ENCODE peak calls at places on chromosomes 5 and 9, in ten cellular contexts. One of them, this sample, is unnamed.

GRCh38 chr5:75037106-75037505 is 15.3 kb downstream of the GCNT4 start:
- DNase-seq in substantia nigra: no peak
- DNase-seq in AG04450: peak; percentile 51
- DNase-seq in small intestine: peak; percentile 35
- DNase-seq in iPS-NIHi11: peak; percentile 61
- DNase-seq in EL: peak; percentile 83
- DNase-seq in glomerular endothelial cell: no peak
- DNase-seq in RWPE2: peak; percentile 92
- DNase-seq in activated CD8-positive, alpha-beta memory T cell treated with anti-CD3 and anti-CD28 coated beads, Interleukin-2, amount 10 ng/mL, durations not matched to agents 7 days and 5 days: no peak
- DNase-seq in stimulated activated CD4-positive, alpha-beta T cell treated with anti-CD3 and anti-CD28 coated beads, Interleukin-12 subunit alpha, Interleukin-12 subunit beta, amount 100 ng/mL, for 4 hours: peak; percentile 17
- DNase-seq in this sample: no peak

GRCh38 chr5:107864793-107865192 is 194.1 kb upstream of the EFNA5 start:
- DNase-seq in substantia nigra: no peak
- DNase-seq in AG04450: peak; percentile 27
- DNase-seq in small intestine: no peak
- DNase-seq in iPS-NIHi11: no peak
- DNase-seq in EL: no peak
- DNase-seq in glomerular endothelial cell: no peak
- DNase-seq in RWPE2: no peak
- DNase-seq in activated CD8-positive, alpha-beta memory T cell treated with anti-CD3 and anti-CD28 coated beads, Interleukin-2, amount 10 ng/mL, durations not matched to agents 7 days and 5 days: no peak
- DNase-seq in stimulated activated CD4-positive, alpha-beta T cell treated with anti-CD3 and anti-CD28 coated beads, Interleukin-12 subunit alpha, Interleukin-12 subunit beta, amount 100 ng/mL, for 4 hours: no peak
- DNase-seq in this sample: no peak

GRCh38 chr5:56070795-56071539 is 76.2 kb upstream of the IL6ST start:
- DNase-seq in substantia nigra: no peak
- DNase-seq in AG04450: no peak
- DNase-seq in small intestine: no peak
- DNase-seq in iPS-NIHi11: no peak
- DNase-seq in EL: no peak
- DNase-seq in glomerular endothelial cell: no peak
- DNase-seq in RWPE2: no peak
- DNase-seq in activated CD8-positive, alpha-beta memory T cell treated with anti-CD3 and anti-CD28 coated beads, Interleukin-2, amount 10 ng/mL, durations not matched to agents 7 days and 5 days: no peak
- DNase-seq in stimulated activated CD4-positive, alpha-beta T cell treated with anti-CD3 and anti-CD28 coated beads, Interleukin-12 subunit alpha, Interleukin-12 subunit beta, amount 100 ng/mL, for 4 hours: no peak
- DNase-seq in this sample: no peak

GRCh38 chr5:172911628-172911880 is 47.7 kb upstream of the RPL26L1 start:
- DNase-seq in substantia nigra: no peak
- DNase-seq in AG04450: no peak
- DNase-seq in small intestine: no peak
- DNase-seq in iPS-NIHi11: no peak
- DNase-seq in EL: no peak
- DNase-seq in glomerular endothelial cell: no peak
- DNase-seq in RWPE2: no peak
- DNase-seq in activated CD8-positive, alpha-beta memory T cell treated with anti-CD3 and anti-CD28 coated beads, Interleukin-2, amount 10 ng/mL, durations not matched to agents 7 days and 5 days: no peak
- DNase-seq in stimulated activated CD4-positive, alpha-beta T cell treated with anti-CD3 and anti-CD28 coated beads, Interleukin-12 subunit alpha, Interleukin-12 subunit beta, amount 100 ng/mL, for 4 hours: no peak
- DNase-seq in this sample: no peak

GRCh38 chr9:136901516-136902258 is 15.4 kb downstream of the TRAF2 start:
- DNase-seq in substantia nigra: no peak
- DNase-seq in AG04450: no peak
- DNase-seq in small intestine: peak; percentile 80
- DNase-seq in iPS-NIHi11: no peak
- DNase-seq in EL: peak; percentile 63
- DNase-seq in glomerular endothelial cell: no peak
- DNase-seq in RWPE2: peak; percentile 69
- DNase-seq in activated CD8-positive, alpha-beta memory T cell treated with anti-CD3 and anti-CD28 coated beads, Interleukin-2, amount 10 ng/mL, durations not matched to agents 7 days and 5 days: peak; percentile 88
- DNase-seq in stimulated activated CD4-positive, alpha-beta T cell treated with anti-CD3 and anti-CD28 coated beads, Interleukin-12 subunit alpha, Interleukin-12 subunit beta, amount 100 ng/mL, for 4 hours: peak; percentile 70
- DNase-seq in this sample: no peak

GRCh38 chr5:62206150-62206829 is 99.7 kb upstream of the KIF2A start:
- DNase-seq in substantia nigra: peak; percentile 4
- DNase-seq in AG04450: no peak
- DNase-seq in small intestine: no peak
- DNase-seq in iPS-NIHi11: peak; percentile 61
- DNase-seq in EL: peak; percentile 25
- DNase-seq in glomerular endothelial cell: no peak
- DNase-seq in RWPE2: no peak
- DNase-seq in activated CD8-positive, alpha-beta memory T cell treated with anti-CD3 and anti-CD28 coated beads, Interleukin-2, amount 10 ng/mL, durations not matched to agents 7 days and 5 days: no peak
- DNase-seq in stimulated activated CD4-positive, alpha-beta T cell treated with anti-CD3 and anti-CD28 coated beads, Interleukin-12 subunit alpha, Interleukin-12 subunit beta, amount 100 ng/mL, for 4 hours: no peak
- DNase-seq in this sample: no peak

GRCh38 chr9:83501552-83501951 is 36.6 kb downstream of the FRMD3 start:
- DNase-seq in substantia nigra: no peak
- DNase-seq in AG04450: no peak
- DNase-seq in small intestine: no peak
- DNase-seq in iPS-NIHi11: no peak
- DNase-seq in EL: no peak
- DNase-seq in glomerular endothelial cell: no peak
- DNase-seq in RWPE2: no peak
- DNase-seq in activated CD8-positive, alpha-beta memory T cell treated with anti-CD3 and anti-CD28 coated beads, Interleukin-2, amount 10 ng/mL, durations not matched to agents 7 days and 5 days: no peak
- DNase-seq in stimulated activated CD4-positive, alpha-beta T cell treated with anti-CD3 and anti-CD28 coated beads, Interleukin-12 subunit alpha, Interleukin-12 subunit beta, amount 100 ng/mL, for 4 hours: no peak
- DNase-seq in this sample: no peak

GRCh38 chr5:23234153-23234729 is 273.2 kb upstream of the PRDM9 start:
- DNase-seq in substantia nigra: no peak
- DNase-seq in AG04450: no peak
- DNase-seq in small intestine: no peak
- DNase-seq in iPS-NIHi11: peak; percentile 29
- DNase-seq in EL: no peak
- DNase-seq in glomerular endothelial cell: no peak
- DNase-seq in RWPE2: no peak
- DNase-seq in activated CD8-positive, alpha-beta memory T cell treated with anti-CD3 and anti-CD28 coated beads, Interleukin-2, amount 10 ng/mL, durations not matched to agents 7 days and 5 days: no peak
- DNase-seq in stimulated activated CD4-positive, alpha-beta T cell treated with anti-CD3 and anti-CD28 coated beads, Interleukin-12 subunit alpha, Interleukin-12 subunit beta, amount 100 ng/mL, for 4 hours: no peak
- DNase-seq in this sample: no peak

GRCh38 chr9:135223831-135224230 is 136.4 kb downstream of the OLFM1 start:
- DNase-seq in substantia nigra: no peak
- DNase-seq in AG04450: no peak
- DNase-seq in small intestine: no peak
- DNase-seq in iPS-NIHi11: no peak
- DNase-seq in EL: no peak
- DNase-seq in glomerular endothelial cell: no peak
- DNase-seq in RWPE2: peak; percentile 36
- DNase-seq in activated CD8-positive, alpha-beta memory T cell treated with anti-CD3 and anti-CD28 coated beads, Interleukin-2, amount 10 ng/mL, durations not matched to agents 7 days and 5 days: no peak
- DNase-seq in stimulated activated CD4-positive, alpha-beta T cell treated with anti-CD3 and anti-CD28 coated beads, Interleukin-12 subunit alpha, Interleukin-12 subunit beta, amount 100 ng/mL, for 4 hours: no peak
- DNase-seq in this sample: no peak

GRCh38 chr9:105413486-105414068 is 34.3 kb upstream of the FSD1L start:
- DNase-seq in substantia nigra: no peak
- DNase-seq in AG04450: no peak
- DNase-seq in small intestine: peak; percentile 56
- DNase-seq in iPS-NIHi11: peak; percentile 43
- DNase-seq in EL: peak; percentile 47
- DNase-seq in glomerular endothelial cell: no peak
- DNase-seq in RWPE2: no peak
- DNase-seq in activated CD8-positive, alpha-beta memory T cell treated with anti-CD3 and anti-CD28 coated beads, Interleukin-2, amount 10 ng/mL, durations not matched to agents 7 days and 5 days: no peak
- DNase-seq in stimulated activated CD4-positive, alpha-beta T cell treated with anti-CD3 and anti-CD28 coated beads, Interleukin-12 subunit alpha, Interleukin-12 subunit beta, amount 100 ng/mL, for 4 hours: no peak
- DNase-seq in this sample: no peak

GRCh38 chr5:76641514-76642120 is 18.4 kb upstream of the F2RL2 start:
- DNase-seq in substantia nigra: no peak
- DNase-seq in AG04450: peak; percentile 55
- DNase-seq in small intestine: peak; percentile 65
- DNase-seq in iPS-NIHi11: peak; percentile 69
- DNase-seq in EL: peak; percentile 75
- DNase-seq in glomerular endothelial cell: peak; percentile 81
- DNase-seq in RWPE2: no peak
- DNase-seq in activated CD8-positive, alpha-beta memory T cell treated with anti-CD3 and anti-CD28 coated beads, Interleukin-2, amount 10 ng/mL, durations not matched to agents 7 days and 5 days: peak; percentile 77
- DNase-seq in stimulated activated CD4-positive, alpha-beta T cell treated with anti-CD3 and anti-CD28 coated beads, Interleukin-12 subunit alpha, Interleukin-12 subunit beta, amount 100 ng/mL, for 4 hours: peak; percentile 54
- DNase-seq in this sample: no peak

GRCh38 chr5:149271195-149271716 is 403 bp upstream of the AFAP1L1 start:
- DNase-seq in substantia nigra: no peak
- DNase-seq in AG04450: no peak
- DNase-seq in small intestine: no peak
- DNase-seq in iPS-NIHi11: no peak
- DNase-seq in EL: peak; percentile 35
- DNase-seq in glomerular endothelial cell: no peak
- DNase-seq in RWPE2: no peak
- DNase-seq in activated CD8-positive, alpha-beta memory T cell treated with anti-CD3 and anti-CD28 coated beads, Interleukin-2, amount 10 ng/mL, durations not matched to agents 7 days and 5 days: no peak
- DNase-seq in stimulated activated CD4-positive, alpha-beta T cell treated with anti-CD3 and anti-CD28 coated beads, Interleukin-12 subunit alpha, Interleukin-12 subunit beta, amount 100 ng/mL, for 4 hours: no peak
- DNase-seq in this sample: no peak

GRCh38 chr5:90289837-90290236 is 119.7 kb downstream of the CETN3 start:
- DNase-seq in substantia nigra: no peak
- DNase-seq in AG04450: no peak
- DNase-seq in small intestine: no peak
- DNase-seq in iPS-NIHi11: no peak
- DNase-seq in EL: no peak
- DNase-seq in glomerular endothelial cell: no peak
- DNase-seq in RWPE2: no peak
- DNase-seq in activated CD8-positive, alpha-beta memory T cell treated with anti-CD3 and anti-CD28 coated beads, Interleukin-2, amount 10 ng/mL, durations not matched to agents 7 days and 5 days: no peak
- DNase-seq in stimulated activated CD4-positive, alpha-beta T cell treated with anti-CD3 and anti-CD28 coated beads, Interleukin-12 subunit alpha, Interleukin-12 subunit beta, amount 100 ng/mL, for 4 hours: no peak
- DNase-seq in this sample: no peak

GRCh38 chr5:57576317-57576716 is 93.7 kb upstream of the ACTBL2 start:
- DNase-seq in substantia nigra: no peak
- DNase-seq in AG04450: no peak
- DNase-seq in small intestine: no peak
- DNase-seq in iPS-NIHi11: no peak
- DNase-seq in EL: no peak
- DNase-seq in glomerular endothelial cell: no peak
- DNase-seq in RWPE2: no peak
- DNase-seq in activated CD8-positive, alpha-beta memory T cell treated with anti-CD3 and anti-CD28 coated beads, Interleukin-2, amount 10 ng/mL, durations not matched to agents 7 days and 5 days: no peak
- DNase-seq in stimulated activated CD4-positive, alpha-beta T cell treated with anti-CD3 and anti-CD28 coated beads, Interleukin-12 subunit alpha, Interleukin-12 subunit beta, amount 100 ng/mL, for 4 hours: no peak
- DNase-seq in this sample: no peak

GRCh38 chr9:4269872-4270271 is 30.0 kb downstream of the GLIS3 start:
- DNase-seq in substantia nigra: no peak
- DNase-seq in AG04450: no peak
- DNase-seq in small intestine: no peak
- DNase-seq in iPS-NIHi11: no peak
- DNase-seq in EL: no peak
- DNase-seq in glomerular endothelial cell: no peak
- DNase-seq in RWPE2: no peak
- DNase-seq in activated CD8-positive, alpha-beta memory T cell treated with anti-CD3 and anti-CD28 coated beads, Interleukin-2, amount 10 ng/mL, durations not matched to agents 7 days and 5 days: no peak
- DNase-seq in stimulated activated CD4-positive, alpha-beta T cell treated with anti-CD3 and anti-CD28 coated beads, Interleukin-12 subunit alpha, Interleukin-12 subunit beta, amount 100 ng/mL, for 4 hours: no peak
- DNase-seq in this sample: no peak

GRCh38 chr9:32136700-32137339 is 247.6 kb upstream of the ACO1 start:
- DNase-seq in substantia nigra: no peak
- DNase-seq in AG04450: no peak
- DNase-seq in small intestine: no peak
- DNase-seq in iPS-NIHi11: peak; percentile 23
- DNase-seq in EL: no peak
- DNase-seq in glomerular endothelial cell: no peak
- DNase-seq in RWPE2: no peak
- DNase-seq in activated CD8-positive, alpha-beta memory T cell treated with anti-CD3 and anti-CD28 coated beads, Interleukin-2, amount 10 ng/mL, durations not matched to agents 7 days and 5 days: no peak
- DNase-seq in stimulated activated CD4-positive, alpha-beta T cell treated with anti-CD3 and anti-CD28 coated beads, Interleukin-12 subunit alpha, Interleukin-12 subunit beta, amount 100 ng/mL, for 4 hours: no peak
- DNase-seq in this sample: no peak

GRCh38 chr5:6705959-6706358 is 7.3 kb upstream of the TENT4A start:
- DNase-seq in substantia nigra: no peak
- DNase-seq in AG04450: no peak
- DNase-seq in small intestine: no peak
- DNase-seq in iPS-NIHi11: no peak
- DNase-seq in EL: no peak
- DNase-seq in glomerular endothelial cell: no peak
- DNase-seq in RWPE2: no peak
- DNase-seq in activated CD8-positive, alpha-beta memory T cell treated with anti-CD3 and anti-CD28 coated beads, Interleukin-2, amount 10 ng/mL, durations not matched to agents 7 days and 5 days: no peak
- DNase-seq in stimulated activated CD4-positive, alpha-beta T cell treated with anti-CD3 and anti-CD28 coated beads, Interleukin-12 subunit alpha, Interleukin-12 subunit beta, amount 100 ng/mL, for 4 hours: no peak
- DNase-seq in this sample: peak; percentile 64

GRCh38 chr9:137355445-137356365 is 53.6 kb upstream of the NRARP start:
- DNase-seq in substantia nigra: no peak
- DNase-seq in AG04450: no peak
- DNase-seq in small intestine: no peak
- DNase-seq in iPS-NIHi11: no peak
- DNase-seq in EL: no peak
- DNase-seq in glomerular endothelial cell: no peak
- DNase-seq in RWPE2: no peak
- DNase-seq in activated CD8-positive, alpha-beta memory T cell treated with anti-CD3 and anti-CD28 coated beads, Interleukin-2, amount 10 ng/mL, durations not matched to agents 7 days and 5 days: no peak
- DNase-seq in stimulated activated CD4-positive, alpha-beta T cell treated with anti-CD3 and anti-CD28 coated beads, Interleukin-12 subunit alpha, Interleukin-12 subunit beta, amount 100 ng/mL, for 4 hours: no peak
- DNase-seq in this sample: no peak

GRCh38 chr5:115402822-115403577 is 106.5 kb upstream of the CCDC112 start:
- DNase-seq in substantia nigra: no peak
- DNase-seq in AG04450: no peak
- DNase-seq in small intestine: no peak
- DNase-seq in iPS-NIHi11: no peak
- DNase-seq in EL: peak; percentile 72
- DNase-seq in glomerular endothelial cell: no peak
- DNase-seq in RWPE2: no peak
- DNase-seq in activated CD8-positive, alpha-beta memory T cell treated with anti-CD3 and anti-CD28 coated beads, Interleukin-2, amount 10 ng/mL, durations not matched to agents 7 days and 5 days: no peak
- DNase-seq in stimulated activated CD4-positive, alpha-beta T cell treated with anti-CD3 and anti-CD28 coated beads, Interleukin-12 subunit alpha, Interleukin-12 subunit beta, amount 100 ng/mL, for 4 hours: no peak
- DNase-seq in this sample: no peak

GRCh38 chr9:96020822-96021615 is 145.5 kb downstream of the ERCC6L2 start:
- DNase-seq in substantia nigra: no peak
- DNase-seq in AG04450: no peak
- DNase-seq in small intestine: peak; percentile 26
- DNase-seq in iPS-NIHi11: peak; percentile 70
- DNase-seq in EL: peak; percentile 29
- DNase-seq in glomerular endothelial cell: no peak
- DNase-seq in RWPE2: no peak
- DNase-seq in activated CD8-positive, alpha-beta memory T cell treated with anti-CD3 and anti-CD28 coated beads, Interleukin-2, amount 10 ng/mL, durations not matched to agents 7 days and 5 days: peak; percentile 71
- DNase-seq in stimulated activated CD4-positive, alpha-beta T cell treated with anti-CD3 and anti-CD28 coated beads, Interleukin-12 subunit alpha, Interleukin-12 subunit beta, amount 100 ng/mL, for 4 hours: peak; percentile 58
- DNase-seq in this sample: no peak

GRCh38 chr9:98880311-98881015 is 63.2 kb upstream of the COL15A1 start:
- DNase-seq in substantia nigra: no peak
- DNase-seq in AG04450: no peak
- DNase-seq in small intestine: peak; percentile 17
- DNase-seq in iPS-NIHi11: no peak
- DNase-seq in EL: no peak
- DNase-seq in glomerular endothelial cell: no peak
- DNase-seq in RWPE2: no peak
- DNase-seq in activated CD8-positive, alpha-beta memory T cell treated with anti-CD3 and anti-CD28 coated beads, Interleukin-2, amount 10 ng/mL, durations not matched to agents 7 days and 5 days: no peak
- DNase-seq in stimulated activated CD4-positive, alpha-beta T cell treated with anti-CD3 and anti-CD28 coated beads, Interleukin-12 subunit alpha, Interleukin-12 subunit beta, amount 100 ng/mL, for 4 hours: no peak
- DNase-seq in this sample: no peak

GRCh38 chr9:86322973-86323644 is 31.1 kb downstream of the TUT7 start:
- DNase-seq in substantia nigra: no peak
- DNase-seq in AG04450: peak; percentile 16
- DNase-seq in small intestine: no peak
- DNase-seq in iPS-NIHi11: no peak
- DNase-seq in EL: peak; percentile 88
- DNase-seq in glomerular endothelial cell: no peak
- DNase-seq in RWPE2: no peak
- DNase-seq in activated CD8-positive, alpha-beta memory T cell treated with anti-CD3 and anti-CD28 coated beads, Interleukin-2, amount 10 ng/mL, durations not matched to agents 7 days and 5 days: no peak
- DNase-seq in stimulated activated CD4-positive, alpha-beta T cell treated with anti-CD3 and anti-CD28 coated beads, Interleukin-12 subunit alpha, Interleukin-12 subunit beta, amount 100 ng/mL, for 4 hours: no peak
- DNase-seq in this sample: no peak

GRCh38 chr5:79456449-79456848 is 57.5 kb downstream of the HOMER1 start:
- DNase-seq in substantia nigra: no peak
- DNase-seq in AG04450: no peak
- DNase-seq in small intestine: no peak
- DNase-seq in iPS-NIHi11: no peak
- DNase-seq in EL: no peak
- DNase-seq in glomerular endothelial cell: no peak
- DNase-seq in RWPE2: no peak
- DNase-seq in activated CD8-positive, alpha-beta memory T cell treated with anti-CD3 and anti-CD28 coated beads, Interleukin-2, amount 10 ng/mL, durations not matched to agents 7 days and 5 days: no peak
- DNase-seq in stimulated activated CD4-positive, alpha-beta T cell treated with anti-CD3 and anti-CD28 coated beads, Interleukin-12 subunit alpha, Interleukin-12 subunit beta, amount 100 ng/mL, for 4 hours: no peak
- DNase-seq in this sample: no peak

GRCh38 chr9:105751761-105752160 is 57.4 kb downstream of the TMEM38B start:
- DNase-seq in substantia nigra: no peak
- DNase-seq in AG04450: no peak
- DNase-seq in small intestine: no peak
- DNase-seq in iPS-NIHi11: no peak
- DNase-seq in EL: no peak
- DNase-seq in glomerular endothelial cell: no peak
- DNase-seq in RWPE2: no peak
- DNase-seq in activated CD8-positive, alpha-beta memory T cell treated with anti-CD3 and anti-CD28 coated beads, Interleukin-2, amount 10 ng/mL, durations not matched to agents 7 days and 5 days: no peak
- DNase-seq in stimulated activated CD4-positive, alpha-beta T cell treated with anti-CD3 and anti-CD28 coated beads, Interleukin-12 subunit alpha, Interleukin-12 subunit beta, amount 100 ng/mL, for 4 hours: no peak
- DNase-seq in this sample: no peak

GRCh38 chr5:74342948-74343682 is 297.4 kb downstream of the ENC1 start:
- DNase-seq in substantia nigra: no peak
- DNase-seq in AG04450: no peak
- DNase-seq in small intestine: no peak
- DNase-seq in iPS-NIHi11: no peak
- DNase-seq in EL: no peak
- DNase-seq in glomerular endothelial cell: no peak
- DNase-seq in RWPE2: no peak
- DNase-seq in activated CD8-positive, alpha-beta memory T cell treated with anti-CD3 and anti-CD28 coated beads, Interleukin-2, amount 10 ng/mL, durations not matched to agents 7 days and 5 days: no peak
- DNase-seq in stimulated activated CD4-positive, alpha-beta T cell treated with anti-CD3 and anti-CD28 coated beads, Interleukin-12 subunit alpha, Interleukin-12 subunit beta, amount 100 ng/mL, for 4 hours: no peak
- DNase-seq in this sample: no peak

GRCh38 chr5:62486672-62487071 is 74.1 kb downstream of the IPO11 start:
- DNase-seq in substantia nigra: no peak
- DNase-seq in AG04450: no peak
- DNase-seq in small intestine: no peak
- DNase-seq in iPS-NIHi11: no peak
- DNase-seq in EL: no peak
- DNase-seq in glomerular endothelial cell: no peak
- DNase-seq in RWPE2: no peak
- DNase-seq in activated CD8-positive, alpha-beta memory T cell treated with anti-CD3 and anti-CD28 coated beads, Interleukin-2, amount 10 ng/mL, durations not matched to agents 7 days and 5 days: no peak
- DNase-seq in stimulated activated CD4-positive, alpha-beta T cell treated with anti-CD3 and anti-CD28 coated beads, Interleukin-12 subunit alpha, Interleukin-12 subunit beta, amount 100 ng/mL, for 4 hours: no peak
- DNase-seq in this sample: no peak

GRCh38 chr5:123997354-123998215 is 485.6 kb downstream of the CSNK1G3 start:
- DNase-seq in substantia nigra: no peak
- DNase-seq in AG04450: peak; percentile 4
- DNase-seq in small intestine: no peak
- DNase-seq in iPS-NIHi11: no peak
- DNase-seq in EL: peak; percentile 91
- DNase-seq in glomerular endothelial cell: no peak
- DNase-seq in RWPE2: no peak
- DNase-seq in activated CD8-positive, alpha-beta memory T cell treated with anti-CD3 and anti-CD28 coated beads, Interleukin-2, amount 10 ng/mL, durations not matched to agents 7 days and 5 days: no peak
- DNase-seq in stimulated activated CD4-positive, alpha-beta T cell treated with anti-CD3 and anti-CD28 coated beads, Interleukin-12 subunit alpha, Interleukin-12 subunit beta, amount 100 ng/mL, for 4 hours: no peak
- DNase-seq in this sample: no peak

GRCh38 chr9:118586978-118587377 is 782.3 kb downstream of the BRINP1 start:
- DNase-seq in substantia nigra: no peak
- DNase-seq in AG04450: no peak
- DNase-seq in small intestine: no peak
- DNase-seq in iPS-NIHi11: no peak
- DNase-seq in EL: no peak
- DNase-seq in glomerular endothelial cell: no peak
- DNase-seq in RWPE2: no peak
- DNase-seq in activated CD8-positive, alpha-beta memory T cell treated with anti-CD3 and anti-CD28 coated beads, Interleukin-2, amount 10 ng/mL, durations not matched to agents 7 days and 5 days: no peak
- DNase-seq in stimulated activated CD4-positive, alpha-beta T cell treated with anti-CD3 and anti-CD28 coated beads, Interleukin-12 subunit alpha, Interleukin-12 subunit beta, amount 100 ng/mL, for 4 hours: no peak
- DNase-seq in this sample: no peak

This sample was measured in osteocyte.